ENCODE peak calls at places on chromosome 6, in eight cellular contexts. One of them, this sample, is unnamed.

GRCh38 chr6:119612176-119612870 is 262.8 kb upstream of the MAN1A1 start:
- DNase-seq in tibial artery: no peak
- DNase-seq in astrocyte: no peak
- DNase-seq in Peyer's patch: no peak
- DNase-seq in K562: no peak
- DNase-seq in upper lobe of right lung: no peak
- DNase-seq in ovary: no peak
- DNase-seq in left lung: no peak
- DNase-seq in this sample: no peak

GRCh38 chr6:20575691-20576451 is 41.6 kb downstream of the CDKAL1 start:
- DNase-seq in Peyer's patch: no peak
- DNase-seq in K562: no peak
- DNase-seq in left lung: no peak
- DNase-seq in upper lobe of right lung: no peak
- DNase-seq in astrocyte: no peak
- DNase-seq in ovary: no peak
- DNase-seq in tibial artery: no peak
- DNase-seq in this sample: no peak

GRCh38 chr6:104887350-104887749 is 27.6 kb upstream of the HACE1 start:
- DNase-seq in Peyer's patch: no peak
- DNase-seq in tibial artery: no peak
- DNase-seq in upper lobe of right lung: no peak
- DNase-seq in astrocyte: peak
- DNase-seq in K562: peak
- DNase-seq in left lung: no peak
- DNase-seq in ovary: no peak
- DNase-seq in this sample: no peak

GRCh38 chr6:106254636-106255035 is 70.9 kb downstream of the ATG5 start:
- DNase-seq in K562: no peak
- DNase-seq in astrocyte: peak
- DNase-seq in tibial artery: no peak
- DNase-seq in left lung: no peak
- DNase-seq in upper lobe of right lung: no peak
- DNase-seq in ovary: no peak
- DNase-seq in Peyer's patch: no peak
- DNase-seq in this sample: no peak

GRCh38 chr6:157594292-157594691 is 213.3 kb downstream of the ZDHHC14 start:
- DNase-seq in ovary: no peak
- DNase-seq in astrocyte: no peak
- DNase-seq in K562: no peak
- DNase-seq in tibial artery: no peak
- DNase-seq in left lung: no peak
- DNase-seq in upper lobe of right lung: no peak
- DNase-seq in Peyer's patch: no peak
- DNase-seq in this sample: no peak

GRCh38 chr6:904994-905393 is 212.1 kb upstream of the EXOC2 start:
- DNase-seq in tibial artery: no peak
- DNase-seq in ovary: no peak
- DNase-seq in left lung: no peak
- DNase-seq in astrocyte: no peak
- DNase-seq in K562: no peak
- DNase-seq in upper lobe of right lung: no peak
- DNase-seq in Peyer's patch: no peak
- DNase-seq in this sample: no peak

GRCh38 chr6:84280030-84280429 is 52.6 kb upstream of the CEP162 start:
- DNase-seq in left lung: no peak
- DNase-seq in K562: no peak
- DNase-seq in astrocyte: peak
- DNase-seq in Peyer's patch: no peak
- DNase-seq in upper lobe of right lung: no peak
- DNase-seq in ovary: no peak
- DNase-seq in tibial artery: no peak
- DNase-seq in this sample: no peak

GRCh38 chr6:131917318-131917717 is 33.9 kb downstream of the CCN2 start:
- DNase-seq in tibial artery: no peak
- DNase-seq in upper lobe of right lung: no peak
- DNase-seq in ovary: no peak
- DNase-seq in K562: no peak
- DNase-seq in Peyer's patch: no peak
- DNase-seq in left lung: no peak
- DNase-seq in astrocyte: peak
- DNase-seq in this sample: no peak

GRCh38 chr6:40916816-40917215 is 122.2 kb downstream of the UNC5CL start:
- DNase-seq in tibial artery: no peak
- DNase-seq in K562: no peak
- DNase-seq in Peyer's patch: no peak
- DNase-seq in upper lobe of right lung: no peak
- DNase-seq in left lung: no peak
- DNase-seq in astrocyte: no peak
- DNase-seq in ovary: no peak
- DNase-seq in this sample: no peak

GRCh38 chr6:134289204-134289575 is 28.7 kb downstream of the SGK1 start:
- DNase-seq in upper lobe of right lung: no peak
- DNase-seq in K562: no peak
- DNase-seq in left lung: no peak
- DNase-seq in astrocyte: no peak
- DNase-seq in ovary: no peak
- DNase-seq in Peyer's patch: no peak
- DNase-seq in tibial artery: no peak
- DNase-seq in this sample: no peak
- H3K27ac ChIP-seq in upper lobe of right lung: peak
- H3K27ac ChIP-seq in K562: peak
- H3K27ac ChIP-seq in left lung: peak
- H3K27ac ChIP-seq in astrocyte: peak
- H3K27ac ChIP-seq in ovary: peak
- H3K27ac ChIP-seq in Peyer's patch: no peak
- H3K27ac ChIP-seq in tibial artery: no peak
- H3K27ac ChIP-seq in this sample: no peak

DNA sequence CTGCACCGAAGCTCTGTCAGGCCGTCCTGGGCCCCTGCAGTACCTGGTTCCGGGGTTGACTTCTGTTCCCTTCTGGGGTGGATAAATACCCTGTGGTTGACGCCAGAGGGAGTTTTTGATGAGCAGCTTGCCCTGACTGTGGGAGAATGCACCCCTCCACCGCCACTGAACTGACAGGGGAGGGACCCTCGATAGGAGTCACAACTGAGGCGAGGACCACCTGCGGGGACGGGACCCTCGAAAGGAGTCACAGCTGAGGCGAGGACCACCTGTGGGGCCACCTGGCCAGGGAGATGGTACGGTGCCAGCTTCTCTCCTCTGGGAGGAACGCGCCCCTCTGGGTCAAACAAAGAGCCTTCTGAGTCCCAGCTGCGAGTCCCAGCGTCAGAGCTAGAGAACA is 100.1 kb upstream of the FRMD1 start:
- DNase-seq in left lung: no peak
- DNase-seq in ovary: no peak
- DNase-seq in K562: no peak
- DNase-seq in upper lobe of right lung: no peak
- DNase-seq in tibial artery: peak
- DNase-seq in Peyer's patch: no peak
- DNase-seq in astrocyte: no peak
- DNase-seq in this sample: no peak
- H3K4me3 ChIP-seq in left lung: no peak
- H3K4me3 ChIP-seq in ovary: no peak
- H3K4me3 ChIP-seq in K562: no peak
- H3K4me3 ChIP-seq in upper lobe of right lung: no peak
- H3K4me3 ChIP-seq in tibial artery: no peak
- H3K4me3 ChIP-seq in Peyer's patch: no peak
- H3K4me3 ChIP-seq in astrocyte: no peak
- H3K4me3 ChIP-seq in this sample: no peak

DNA sequence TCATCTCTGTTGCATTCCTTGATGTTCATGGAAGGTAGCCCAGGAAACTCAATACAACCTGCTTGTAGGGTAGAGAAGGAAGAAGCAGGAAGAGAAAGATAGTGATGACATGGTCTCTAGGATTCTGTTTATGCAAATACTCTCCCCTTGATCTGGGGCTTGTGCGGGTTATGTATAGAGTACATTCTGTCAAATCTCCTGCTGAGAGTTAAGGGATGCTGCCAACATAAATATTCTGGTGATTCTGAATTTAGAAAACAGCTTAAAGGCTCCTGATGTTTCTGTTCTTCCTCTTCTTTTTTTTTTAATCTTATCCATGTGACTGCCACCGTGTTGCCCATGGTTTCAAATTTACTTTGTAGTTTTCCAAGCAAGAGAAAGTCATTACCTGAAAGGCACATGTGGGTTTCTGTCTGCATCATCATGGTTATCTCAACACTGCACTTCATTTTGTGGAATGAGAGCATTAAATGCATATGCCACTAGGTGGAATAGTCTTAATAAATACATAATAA is 150.6 kb downstream of the RPS12 start:
- DNase-seq in ovary: no peak
- DNase-seq in upper lobe of right lung: no peak
- DNase-seq in tibial artery: no peak
- DNase-seq in left lung: no peak
- DNase-seq in astrocyte: no peak
- DNase-seq in K562: peak
- DNase-seq in Peyer's patch: no peak
- DNase-seq in this sample: no peak
- TF ChIP-seq CTCF in ovary: no peak
- TF ChIP-seq CTCF in upper lobe of right lung: no peak
- TF ChIP-seq CTCF in tibial artery: no peak
- TF ChIP-seq CTCF in left lung: no peak
- TF ChIP-seq CTCF in astrocyte: no peak
- TF ChIP-seq CTCF in K562: no peak
- TF ChIP-seq CTCF in Peyer's patch: no peak
- TF ChIP-seq CTCF in this sample: no peak

GRCh38 chr6:46994933-46995332 is 47.2 kb downstream of the ADGRF1 start:
- DNase-seq in Peyer's patch: no peak
- DNase-seq in upper lobe of right lung: no peak
- DNase-seq in K562: no peak
- DNase-seq in left lung: no peak
- DNase-seq in astrocyte: no peak
- DNase-seq in ovary: no peak
- DNase-seq in tibial artery: no peak
- DNase-seq in this sample: no peak

GRCh38 chr6:46993846-46994245 is 48.3 kb downstream of the ADGRF1 start:
- DNase-seq in ovary: no peak
- DNase-seq in upper lobe of right lung: no peak
- DNase-seq in Peyer's patch: no peak
- DNase-seq in astrocyte: peak
- DNase-seq in tibial artery: no peak
- DNase-seq in left lung: no peak
- DNase-seq in K562: no peak
- DNase-seq in this sample: no peak

GRCh38 chr6:46990031-46990644 is 52.0 kb downstream of the ADGRF1 start:
- DNase-seq in K562: no peak
- DNase-seq in left lung: no peak
- DNase-seq in upper lobe of right lung: no peak
- DNase-seq in tibial artery: no peak
- DNase-seq in Peyer's patch: no peak
- DNase-seq in ovary: no peak
- DNase-seq in astrocyte: no peak
- DNase-seq in this sample: no peak

GRCh38 chr6:46985943-46986342 is 56.2 kb downstream of the ADGRF1 start:
- DNase-seq in Peyer's patch: no peak
- DNase-seq in left lung: no peak
- DNase-seq in K562: no peak
- DNase-seq in tibial artery: no peak
- DNase-seq in upper lobe of right lung: no peak
- DNase-seq in astrocyte: peak
- DNase-seq in ovary: no peak
- DNase-seq in this sample: no peak

DNA sequence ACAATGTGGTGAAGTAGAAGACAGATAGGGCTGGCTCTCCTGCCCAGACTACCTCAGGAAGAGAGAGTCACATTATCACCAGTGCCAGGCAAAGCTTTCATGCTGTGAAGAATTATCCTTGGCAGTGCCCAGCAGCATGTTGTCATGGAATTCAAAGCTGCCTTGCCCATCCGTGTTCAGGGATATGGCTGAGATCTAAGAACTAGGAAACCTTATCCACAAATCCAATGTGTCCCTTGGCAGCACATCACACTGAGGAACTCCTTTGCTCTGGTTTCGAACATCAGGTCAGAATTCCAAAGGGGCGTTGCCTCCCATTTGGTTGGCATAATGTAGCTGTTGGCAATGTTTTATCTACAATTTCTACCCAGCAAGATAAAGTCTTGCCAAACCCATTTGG is 52.7 kb downstream of the ADGRF1 start:
- DNase-seq in Peyer's patch: no peak
- DNase-seq in ovary: no peak
- DNase-seq in left lung: no peak
- DNase-seq in tibial artery: peak
- DNase-seq in astrocyte: no peak
- DNase-seq in K562: no peak
- DNase-seq in upper lobe of right lung: no peak
- DNase-seq in this sample: peak
- H3K27ac ChIP-seq in Peyer's patch: no peak
- H3K27ac ChIP-seq in ovary: no peak
- H3K27ac ChIP-seq in left lung: no peak
- H3K27ac ChIP-seq in tibial artery: no peak
- H3K27ac ChIP-seq in astrocyte: no peak
- H3K27ac ChIP-seq in K562: no peak
- H3K27ac ChIP-seq in upper lobe of right lung: peak
- H3K27ac ChIP-seq in this sample: no peak

GRCh38 chr6:113888996-113889635 is 32.0 kb downstream of the MARCKS start:
- DNase-seq in astrocyte: no peak
- DNase-seq in Peyer's patch: no peak
- DNase-seq in K562: no peak
- DNase-seq in left lung: no peak
- DNase-seq in tibial artery: no peak
- DNase-seq in ovary: no peak
- DNase-seq in upper lobe of right lung: no peak
- DNase-seq in this sample: no peak

GRCh38 chr6:113893866-113894265 is 36.7 kb downstream of the MARCKS start:
- DNase-seq in tibial artery: no peak
- DNase-seq in K562: no peak
- DNase-seq in upper lobe of right lung: no peak
- DNase-seq in ovary: no peak
- DNase-seq in left lung: no peak
- DNase-seq in astrocyte: peak
- DNase-seq in Peyer's patch: no peak
- DNase-seq in this sample: no peak

GRCh38 chr6:113894712-113895674 is 37.8 kb downstream of the MARCKS start:
- DNase-seq in left lung: no peak
- DNase-seq in tibial artery: no peak
- DNase-seq in K562: no peak
- DNase-seq in astrocyte: peak
- DNase-seq in Peyer's patch: no peak
- DNase-seq in ovary: no peak
- DNase-seq in upper lobe of right lung: no peak
- DNase-seq in this sample: no peak
- H3K4me3 ChIP-seq in left lung: no peak
- H3K4me3 ChIP-seq in tibial artery: no peak
- H3K4me3 ChIP-seq in K562: no peak
- H3K4me3 ChIP-seq in astrocyte: no peak
- H3K4me3 ChIP-seq in Peyer's patch: no peak
- H3K4me3 ChIP-seq in ovary: no peak
- H3K4me3 ChIP-seq in upper lobe of right lung: no peak
- H3K4me3 ChIP-seq in this sample: no peak

This sample was measured in dorsolateral prefrontal cortex.